ENCODE peak calls at places on chromosomes 13 and 19, in five cellular contexts. M is lower lobe of right lung, W is A549, U is astrocyte of the cerebellum, R is astrocyte of the spinal cord. B is an unnamed sample.

GRCh38 chr13:50400930-50401553 is 385.8 kb downstream of the KCNRG start:
- DNase-seq in R (peak), W (no peak), U (no peak), M (no peak), B (peak)

GRCh38 chr19:1767464-1767933 is 14.2 kb downstream of the ONECUT3 start:
- DNase-seq in M (no peak), W (peak), R (no peak), U (no peak), B (no peak)

GRCh38 chr19:7862413-7862951 is 11.7 kb downstream of the PRR36 start:
- DNase-seq in R (peak), W (no peak), U (peak), M (peak), B (no peak)

GRCh38 chr13:66665991-66666390 is 564.1 kb downstream of the PCDH9 start:
- DNase-seq in W (no peak), R (peak), U (peak), M (no peak), B (peak)

GRCh38 chr13:111663505-111663904 is 343.1 kb downstream of the TEX29 start:
- DNase-seq in W (no peak), R (no peak), M (no peak), U (no peak), B (no peak)

GRCh38 chr19:51727349-51727880 is 3.6 kb upstream of the HAS1 start:
- DNase-seq in M (no peak), U (no peak), W (no peak), R (peak), B (no peak)

GRCh38 chr13:70668983-70669382 is 560.7 kb upstream of the KLHL1 start:
- DNase-seq in U (no peak), M (no peak), W (no peak), R (no peak), B (no peak)

GRCh38 chr19:41299046-41299754 is 10.8 kb upstream of the CCDC97 start:
- DNase-seq in R (no peak), W (no peak), M (peak), U (no peak), B (no peak)

GRCh38 chr19:33394006-33394722 is 20.7 kb downstream of the CEBPG start:
- DNase-seq in M (peak), W (no peak), R (peak), U (no peak), B (peak)

GRCh38 chr19:4556574-4557185 is 2.8 kb downstream of the SEMA6B start:
- DNase-seq in M (no peak), U (no peak), R (no peak), W (peak), B (no peak)

DNA sequence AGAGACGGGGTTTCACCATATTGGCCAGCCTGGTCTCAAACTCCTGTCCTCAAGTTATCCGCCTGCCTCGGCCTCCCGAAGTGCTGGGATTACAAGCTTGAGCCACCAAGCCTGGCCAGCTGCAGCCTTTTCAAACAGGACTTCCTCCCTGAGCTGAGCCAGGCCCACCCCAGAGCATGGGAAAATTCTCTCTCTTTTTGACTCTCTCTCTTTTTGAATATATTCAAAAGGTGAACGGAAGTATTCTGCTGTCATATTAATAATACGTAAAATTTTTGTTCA is 539 bp upstream of the ZNF506 start:
- DNase-seq in R (no peak), M (no peak), W (no peak), U (no peak), B (no peak)
- H3K4me3 ChIP-seq in R (peak), M (peak), W (no peak), U (peak), B (peak)

DNA sequence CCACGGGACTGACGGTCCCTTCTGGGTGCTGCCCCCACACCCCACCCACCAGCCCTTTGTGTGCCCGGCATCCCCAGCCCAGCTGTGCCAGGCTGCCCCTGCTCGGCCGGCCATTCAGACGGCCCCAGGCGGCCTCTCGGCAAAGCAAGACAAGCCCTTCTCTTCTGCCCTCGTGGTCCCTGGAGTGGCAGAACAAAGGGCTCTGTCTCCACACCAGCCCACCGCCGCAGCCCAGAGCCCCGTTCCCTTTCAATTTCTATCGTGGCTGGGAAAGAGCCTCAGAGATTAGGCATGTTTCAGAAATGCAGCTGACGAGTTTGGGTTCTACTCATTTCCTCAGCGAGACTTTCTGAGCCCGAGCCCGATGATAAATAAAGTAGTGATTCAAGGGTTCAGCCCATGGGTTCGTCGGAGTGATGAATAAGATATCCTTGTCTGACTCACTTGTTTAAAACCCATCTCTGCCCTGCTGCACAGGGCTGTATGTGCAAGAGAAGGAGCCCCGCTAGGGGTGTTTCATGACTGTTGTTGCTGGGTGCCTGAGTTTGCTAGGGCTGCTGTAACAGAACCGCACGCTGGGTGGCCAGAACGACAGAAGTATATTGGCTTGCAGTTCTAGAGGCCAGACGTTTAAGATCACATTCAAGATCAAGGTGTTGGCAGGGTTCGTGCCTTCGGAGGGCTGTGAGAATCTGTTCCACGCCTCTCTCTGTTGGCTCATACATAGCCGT is 4.3 kb downstream of the MYO9B start:
- DNase-seq in U (peak), R (peak), M (peak), W (peak), B (peak)
- TF ChIP-seq CTCF in U (peak), R (peak), M (peak), W (peak), B (peak)

GRCh38 chr19:10881403-10882107 is 10.2 kb downstream of the CARM1 start:
- DNase-seq in U (no peak), R (no peak), M (no peak), W (no peak), B (no peak)
- H3K4me3 ChIP-seq in U (no peak), R (no peak), M (no peak), W (no peak), B (no peak)

DNA sequence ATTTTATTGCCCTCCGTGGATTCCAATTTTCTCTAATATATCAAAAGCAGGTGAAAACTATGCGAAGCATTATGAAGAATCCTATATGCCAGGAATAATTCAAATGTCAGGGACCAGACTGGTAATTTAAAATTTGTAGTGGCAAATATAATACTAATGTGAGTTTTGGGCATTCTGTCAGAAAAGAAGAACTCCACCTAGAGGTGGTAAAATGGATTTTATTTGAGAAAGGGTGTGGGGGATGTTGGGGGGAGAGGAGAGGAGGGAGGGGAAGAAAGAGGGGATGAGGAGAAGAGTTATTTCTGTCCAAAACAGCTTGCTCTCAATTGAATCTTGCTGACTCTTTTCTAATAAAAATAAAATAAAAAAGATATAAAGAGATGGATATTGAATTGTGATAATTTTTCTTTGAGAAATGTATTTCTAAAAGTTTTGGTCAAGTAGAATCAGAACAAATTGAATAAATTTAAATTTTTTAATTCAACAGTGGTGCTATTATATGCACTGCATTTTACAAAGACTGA is 929.3 kb upstream of the SLITRK5 start:
- DNase-seq in U (no peak), R (peak), W (no peak), M (no peak), B (no peak)
- TF ChIP-seq CTCF in U (no peak), R (peak), W (no peak), M (no peak), B (no peak)

DNA sequence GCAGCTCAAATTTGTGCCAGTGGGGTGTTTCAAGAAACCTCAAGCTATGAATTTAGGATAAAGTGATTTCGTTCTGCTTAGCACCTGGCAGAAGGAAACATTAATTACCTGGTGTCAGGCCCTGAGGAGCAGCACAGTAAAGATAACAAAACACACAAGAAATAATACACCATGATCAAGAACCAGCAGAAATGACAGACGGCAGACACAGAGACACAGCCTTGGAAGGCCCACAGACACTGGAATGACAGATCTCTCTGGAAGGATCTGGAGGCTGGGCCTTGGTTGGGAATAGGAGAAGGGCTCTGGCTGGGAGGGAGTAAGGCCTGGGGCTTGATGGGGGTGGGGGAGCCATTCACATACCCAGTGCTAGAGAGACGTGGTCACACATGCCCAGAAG is 10.8 kb downstream of the PRODH2 start:
- DNase-seq in M (no peak), R (no peak), U (no peak), W (no peak), B (no peak)
- H3K4me3 ChIP-seq in M (no peak), R (no peak), U (no peak), W (no peak), B (no peak)

DNA sequence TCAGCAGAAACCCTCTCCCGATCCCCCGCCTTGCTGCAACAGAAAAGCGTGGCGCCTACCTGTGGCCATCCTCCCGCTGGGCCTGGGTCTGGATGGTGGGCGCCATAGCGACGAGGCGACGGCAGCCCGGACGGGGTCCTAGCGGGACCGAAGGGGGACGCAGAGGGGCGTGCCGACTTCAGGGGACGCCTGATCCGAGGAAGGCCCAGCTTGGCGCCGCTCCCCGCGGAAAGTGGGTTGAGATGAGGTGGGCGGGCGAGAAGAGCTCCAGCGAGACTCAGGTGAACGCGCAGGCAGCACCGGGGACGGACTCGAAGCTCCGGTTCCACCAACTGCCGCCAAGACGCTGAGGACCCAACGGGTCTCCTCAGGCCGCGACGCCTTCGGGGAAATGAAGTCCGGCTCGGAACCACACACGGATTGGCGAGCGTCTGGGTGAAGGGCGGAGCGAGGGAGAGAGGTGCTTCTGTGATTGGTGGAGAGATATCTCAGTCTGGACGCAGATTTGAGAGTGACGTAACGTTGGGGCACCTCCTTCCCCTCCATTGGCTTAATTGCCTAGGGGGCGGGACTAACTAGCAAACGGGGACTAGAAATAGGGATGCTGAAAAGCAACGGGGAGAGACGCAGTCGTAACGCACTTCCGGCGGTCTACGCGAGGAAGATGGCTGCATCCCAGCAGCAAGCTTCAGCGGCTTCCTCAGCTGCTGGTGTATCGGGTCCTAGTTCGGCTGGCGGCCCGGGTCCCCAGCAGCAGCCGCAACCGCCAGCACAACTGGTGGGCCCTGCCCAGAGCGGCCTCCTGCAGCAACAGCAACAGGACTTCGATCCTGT is at the start of the genes MED29 and PAF1:
- DNase-seq in M (peak), R (peak), U (peak), W (peak), B (peak)
- TF ChIP-seq CTCF in M (no peak), R (no peak), U (peak), W (no peak), B (no peak)

DNA sequence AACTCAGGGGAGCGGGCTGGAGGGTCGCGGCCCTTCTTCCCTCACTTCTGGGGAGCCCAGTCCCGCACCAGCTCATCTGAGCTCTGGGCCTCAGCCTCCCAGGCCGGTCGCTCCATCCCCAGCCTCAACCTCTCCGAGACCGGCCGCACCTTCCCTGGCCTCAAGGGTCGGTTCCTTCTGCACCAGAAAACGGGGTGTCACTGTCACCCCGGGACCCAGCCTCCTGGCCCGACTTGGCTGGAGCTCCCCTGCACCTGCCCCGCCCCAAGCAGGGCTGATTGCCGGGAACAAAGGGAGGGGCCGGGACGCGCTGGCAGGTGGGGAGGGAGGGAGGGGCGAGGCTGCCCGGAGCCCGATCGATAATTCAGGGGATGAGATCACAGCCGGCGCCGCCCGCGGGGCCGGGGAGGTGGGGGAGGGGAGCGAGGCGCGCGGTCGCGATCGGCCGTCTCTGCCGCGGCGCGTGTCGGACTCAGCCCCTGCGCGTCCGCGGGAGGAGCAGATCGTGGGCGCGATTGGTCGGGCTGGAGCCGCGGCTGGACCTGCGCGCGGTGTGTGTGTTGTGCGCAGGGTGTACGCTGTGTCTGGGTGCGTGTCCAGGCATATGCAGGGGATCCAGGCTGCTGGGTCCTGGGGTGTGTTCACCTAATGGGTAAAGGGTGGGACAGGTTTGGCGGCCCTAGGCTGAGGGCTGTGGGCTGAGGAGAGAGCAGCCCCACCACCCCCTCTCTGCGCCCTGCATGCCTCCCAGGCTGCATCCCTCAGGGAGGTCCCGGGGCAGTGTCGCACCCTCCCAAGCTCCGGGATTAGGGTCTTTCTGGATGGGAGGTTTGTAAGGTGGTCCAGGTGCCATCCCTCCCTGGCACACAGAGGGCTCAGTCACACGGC is 1.1 kb upstream of the SHC2 start:
- DNase-seq in R (no peak), W (no peak), M (no peak), U (no peak), B (no peak)
- H3K4me3 ChIP-seq in R (no peak), W (peak), M (peak), U (no peak), B (no peak)

DNA sequence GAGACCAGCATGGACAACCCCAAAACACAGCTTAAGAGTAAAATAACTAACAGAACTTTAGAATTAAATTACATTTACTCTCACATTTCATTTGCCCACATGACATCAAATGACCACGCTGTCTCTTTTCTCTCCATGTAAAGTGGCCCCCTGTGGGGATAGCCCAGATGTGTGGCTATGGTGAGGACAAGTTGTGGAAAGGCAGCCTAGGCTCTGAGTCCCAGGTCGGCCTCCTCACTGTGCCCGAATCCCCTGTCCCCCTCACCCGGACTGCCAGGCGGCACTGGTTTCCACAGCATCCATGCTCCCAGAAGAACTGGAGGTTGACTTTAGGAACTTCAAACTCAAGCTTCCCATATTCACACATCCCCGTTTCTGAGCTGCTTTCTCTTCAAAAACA is 111.8 kb upstream of the UQCRFS1 start:
- DNase-seq in U (no peak), W (no peak), M (no peak), R (no peak), B (no peak)
- TF ChIP-seq CTCF in U (no peak), W (no peak), M (no peak), R (no peak), B (no peak)

GRCh38 chr19:17282488-17283256 is 971 bp downstream of the ANKLE1 start:
- DNase-seq in W (peak), M (peak), R (peak), U (peak), B (no peak)
- H3K4me3 ChIP-seq in W (peak), M (peak), R (peak), U (peak), B (peak)